ENCODE peak calls at places on chromosomes 2 and 18, in nine cellular contexts. L is NCI-H1092; G is AG08396; A is activated effector memory CD4-positive, alpha-beta T cell treated with anti-CD3 and anti-CD28 coated beads, Interleukin-2, amount 50 U/mL, for 16 hours; Y is pancreas; P is Right ventricle myocardium superior; J is fibroblast of villous mesenchyme; I is H54; O is iPS DF 6.9. K is an unnamed sample.
A peak's percentile ranks its signal among the peaks of the same experiment; 100 is the strongest.

GRCh38 chr2:213150315-213150951 is 979 bp downstream of the IKZF2 start:
- DNase-seq in J (no peak), P (no peak), O (peak; percentile 20), Y (no peak), A (no peak), L (no peak), I (no peak), G (no peak), K (peak; percentile 52)

GRCh38 chr2:67108231-67108630 is 288.9 kb upstream of the ETAA1 start:
- DNase-seq in G (no peak), L (no peak), P (no peak), A (no peak), O (no peak), Y (no peak), J (no peak), I (no peak), K (no peak)

GRCh38 chr2:71531522-71532047 is 78.2 kb downstream of the DYSF start:
- DNase-seq in I (peak; percentile 66), P (no peak), O (no peak), J (peak; percentile 46), L (no peak), G (no peak), A (peak; percentile 24), Y (no peak), K (no peak)

GRCh38 chr2:129748653-129749052 is 230.8 kb upstream of the RAB6C start:
- DNase-seq in J (no peak), L (no peak), P (no peak), A (no peak), Y (no peak), O (no peak), I (no peak), G (no peak), K (no peak)

GRCh38 chr2:232869138-232870001 is 694 bp upstream of the SNORC start:
- DNase-seq in P (no peak), O (no peak), Y (no peak), A (peak; percentile 41), G (no peak), J (no peak), I (no peak), L (no peak), K (no peak)

GRCh38 chr2:16082276-16082675 is 141.9 kb downstream of the MYCN start:
- DNase-seq in I (no peak), P (no peak), O (no peak), L (no peak), A (no peak), Y (no peak), J (no peak), G (no peak), K (no peak)

GRCh38 chr2:70927641-70928040 is 8.1 kb upstream of the ATP6V1B1 start:
- DNase-seq in J (no peak), G (no peak), O (no peak), P (no peak), I (no peak), L (no peak), A (peak; percentile 25), Y (no peak), K (no peak)

GRCh38 chr2:41934323-41935003 is 113.4 kb upstream of the PKDCC start:
- DNase-seq in A (no peak), Y (no peak), L (no peak), O (no peak), P (peak; percentile 65), G (peak; percentile 49), I (no peak), J (peak; percentile 88), K (peak; percentile 91)

GRCh38 chr2:54081574-54081973 is 33.8 kb upstream of the ACYP2 start:
- DNase-seq in A (peak; percentile 69), I (no peak), P (no peak), O (no peak), L (no peak), Y (no peak), J (no peak), G (no peak), K (no peak)

GRCh38 chr18:25422230-25422629 is 70.3 kb upstream of the ZNF521 start:
- DNase-seq in L (no peak), G (no peak), Y (no peak), J (peak; percentile 6), P (no peak), O (no peak), I (no peak), A (no peak), K (no peak)

GRCh38 chr18:65206551-65207260 is 544.1 kb upstream of the CDH7 start:
- DNase-seq in L (no peak), P (no peak), I (no peak), Y (peak; percentile 31), O (peak; percentile 18), G (no peak), J (no peak), A (no peak), K (no peak)

GRCh38 chr2:163735692-163736432 is at the start of gene FIGN:
- DNase-seq in L (peak; percentile 47), P (peak; percentile 89), A (no peak), G (peak; percentile 90), J (peak; percentile 86), O (no peak), I (peak; percentile 55), Y (peak; percentile 87), K (peak; percentile 92)

GRCh38 chr2:43199492-43200481 is 26.6 kb downstream of the ZFP36L2 start:
- DNase-seq in I (peak; percentile 68), L (no peak), G (no peak), O (no peak), P (no peak), Y (peak; percentile 59), A (no peak), J (no peak), K (peak; percentile 34)

GRCh38 chr2:121197369-121198091 is 87.5 kb downstream of the TFCP2L1 start:
- DNase-seq in O (no peak), A (peak; percentile 14), P (peak; percentile 79), L (no peak), I (peak; percentile 49), Y (no peak), G (peak; percentile 63), J (peak; percentile 46), K (peak; percentile 81)

GRCh38 chr2:127479219-127479825 is 47.0 kb downstream of the IWS1 start:
- DNase-seq in G (peak; percentile 47), J (peak; percentile 68), A (no peak), O (no peak), I (peak; percentile 15), L (peak; percentile 0), P (no peak), Y (no peak), K (no peak)

GRCh38 chr18:48955528-48956261 is 4.9 kb upstream of the SMAD7 start:
- DNase-seq in L (no peak), J (peak; percentile 75), A (peak; percentile 69), P (peak; percentile 65), I (no peak), Y (peak; percentile 24), O (no peak), G (peak; percentile 82), K (peak; percentile 82)

GRCh38 chr2:188765522-188765921 is 208.7 kb upstream of the COL3A1 start:
- DNase-seq in L (no peak), G (no peak), P (no peak), I (no peak), O (peak; percentile 9), J (peak; percentile 45), Y (no peak), A (no peak), K (no peak)

GRCh38 chr2:221518201-221518936 is 53.7 kb downstream of the EPHA4 start:
- DNase-seq in O (no peak), P (no peak), J (peak; percentile 11), Y (no peak), G (no peak), A (no peak), L (no peak), I (no peak), K (no peak)

GRCh38 chr2:164456599-164456998 is 164.7 kb downstream of the GRB14 start:
- DNase-seq in G (no peak), O (no peak), P (no peak), J (no peak), A (no peak), Y (no peak), I (no peak), L (peak; percentile 82), K (no peak)

GRCh38 chr2:234823877-234824376 is 127.9 kb upstream of the SH3BP4 start:
- DNase-seq in Y (no peak), G (peak; percentile 91), J (peak; percentile 85), O (no peak), I (peak; percentile 77), L (no peak), P (no peak), A (no peak), K (peak; percentile 28)

GRCh38 chr18:39241534-39241933 is 1675.9 kb upstream of the CELF4 start:
- DNase-seq in J (no peak), O (no peak), A (no peak), G (no peak), P (no peak), I (no peak), L (no peak), Y (no peak), K (no peak)

GRCh38 chr18:79774111-79774510 is 23.6 kb upstream of the KCNG2 start:
- DNase-seq in P (no peak), Y (no peak), L (no peak), I (no peak), J (no peak), G (no peak), A (peak; percentile 27), O (no peak), K (no peak)

GRCh38 chr18:7071600-7071999 is 46.0 kb downstream of the LAMA1 start:
- DNase-seq in Y (no peak), I (no peak), J (no peak), G (no peak), P (no peak), O (no peak), L (no peak), A (no peak), K (no peak)

GRCh38 chr2:214410918-214411554 is at the start of gene VWC2L:
- DNase-seq in O (peak; percentile 61), Y (peak; percentile 77), G (peak; percentile 74), J (peak; percentile 66), L (no peak), I (peak; percentile 40), A (peak; percentile 65), P (peak; percentile 76), K (peak; percentile 87)

GRCh38 chr2:55309441-55309840 is 40.4 kb upstream of the MTIF2 start:
- DNase-seq in L (no peak), O (no peak), Y (no peak), G (peak; percentile 18), I (no peak), A (no peak), J (peak; percentile 42), P (no peak), K (no peak)

GRCh38 chr2:204505946-204506345 is 39.3 kb upstream of the PARD3B start:
- DNase-seq in I (no peak), P (no peak), G (peak; percentile 30), O (no peak), A (no peak), J (peak; percentile 56), L (no peak), Y (no peak), K (no peak)

GRCh38 chr2:134773372-134774073 is 54.7 kb upstream of the TMEM163 start:
- DNase-seq in O (no peak), A (no peak), G (no peak), J (no peak), L (no peak), I (no peak), Y (peak; percentile 81), P (no peak), K (no peak)

K was measured in right cardiac atrium.